ENCODE peak calls at places on chromosomes 7 and 10, in four cellular contexts. V, X, F and O are unnamed samples. For H3K4me1, the result is how much of the 10 kb centered on the place peaks cover.

GRCh38 chr10:75211007-75211735 is 575 bp downstream of the VDAC2 start:
- DNase-seq in F (peak), X (no peak), V (peak), O (no peak)

GRCh38 chr10:69734797-69735468 is 66.8 kb upstream of the COL13A1 start:
- DNase-seq in V (no peak), X (no peak), F (no peak), O (no peak)

GRCh38 chr10:102322914-102323313 is 72.6 kb upstream of the NFKB2 start:
- DNase-seq in X (no peak), F (no peak), V (no peak), O (no peak)

GRCh38 chr10:24444337-24444736 is 235.4 kb downstream of the KIAA1217 start:
- DNase-seq in V (no peak), F (no peak), X (no peak), O (no peak)

GRCh38 chr7:132113536-132114409 is 462.5 kb downstream of the PLXNA4 start:
- DNase-seq in F (no peak), V (peak), X (no peak), O (no peak)

GRCh38 chr10:81179805-81180452 is 642.2 kb downstream of the SH2D4B start:
- DNase-seq in F (no peak), X (no peak), V (no peak), O (no peak)

GRCh38 chr10:122990278-122990677 is 10.1 kb downstream of the PSTK start:
- DNase-seq in X (no peak), F (no peak), V (no peak), O (no peak)

GRCh38 chr7:128841171-128841690 is 11.0 kb downstream of the FLNC start:
- DNase-seq in V (no peak), F (no peak), X (no peak), O (no peak)

GRCh38 chr7:81460646-81461045 is 309.2 kb downstream of the HGF start:
- DNase-seq in V (no peak), X (no peak), F (no peak), O (no peak)

GRCh38 chr7:132789281-132789680 is 213.0 kb upstream of the PLXNA4 start:
- DNase-seq in X (no peak), F (no peak), V (no peak), O (no peak)

GRCh38 chr7:111198255-111198654 is 107.3 kb downstream of the LRRN3 start:
- DNase-seq in V (no peak), F (no peak), X (no peak), O (no peak)

GRCh38 chr7:139730746-139731612 is 46.8 kb downstream of the HIPK2 start:
- DNase-seq in V (no peak), X (no peak), F (no peak), O (no peak)

GRCh38 chr7:57207836-57208235 is 75.6 kb upstream of the ZNF479 start:
- DNase-seq in V (no peak), F (no peak), X (no peak), O (no peak)

GRCh38 chr7:113752289-113752688 is 166.5 kb downstream of the PPP1R3A start:
- DNase-seq in F (no peak), V (no peak), X (no peak), O (no peak)

GRCh38 chr10:78559514-78560392 is 509.0 kb upstream of the ZMIZ1 start:
- DNase-seq in X (no peak), V (no peak), F (no peak), O (no peak)

DNA sequence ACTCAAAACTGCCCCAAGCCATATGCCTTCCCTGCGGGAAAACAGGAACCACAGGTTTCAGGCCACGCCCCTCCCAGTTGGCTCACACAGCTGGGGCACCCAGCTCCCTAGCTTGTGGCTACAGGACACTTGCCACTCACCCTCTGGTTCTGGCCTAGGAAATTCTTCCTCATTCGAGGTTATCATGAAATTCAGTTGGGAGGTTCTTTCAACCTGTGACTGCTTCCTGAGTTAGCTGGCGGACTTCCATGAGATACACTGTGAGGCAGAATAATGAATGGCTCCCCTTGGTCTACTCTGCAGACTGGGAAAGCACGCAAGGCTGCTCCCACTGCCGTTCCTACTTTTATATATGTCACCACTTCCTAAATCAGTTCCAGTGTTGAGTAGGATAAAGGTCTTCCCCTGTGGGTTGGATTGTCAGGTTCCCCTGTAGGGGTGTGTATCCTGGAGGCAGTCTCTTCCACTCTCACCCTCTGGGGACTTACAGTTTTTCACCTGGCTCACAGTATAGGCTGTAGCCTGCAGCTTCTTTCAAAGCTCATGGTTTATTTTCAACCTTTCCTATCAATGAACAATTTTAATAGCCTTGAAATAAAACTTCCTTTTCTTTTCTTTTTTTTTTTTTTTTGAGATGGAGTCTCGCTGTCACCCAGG is 37.0 kb downstream of the GPR22 start:
- DNase-seq in F (no peak), X (no peak), V (no peak), O (peak)
- TF ChIP-seq POLR2AphosphoS5 in F (no peak), X (no peak), V (no peak), O (no peak)

DNA sequence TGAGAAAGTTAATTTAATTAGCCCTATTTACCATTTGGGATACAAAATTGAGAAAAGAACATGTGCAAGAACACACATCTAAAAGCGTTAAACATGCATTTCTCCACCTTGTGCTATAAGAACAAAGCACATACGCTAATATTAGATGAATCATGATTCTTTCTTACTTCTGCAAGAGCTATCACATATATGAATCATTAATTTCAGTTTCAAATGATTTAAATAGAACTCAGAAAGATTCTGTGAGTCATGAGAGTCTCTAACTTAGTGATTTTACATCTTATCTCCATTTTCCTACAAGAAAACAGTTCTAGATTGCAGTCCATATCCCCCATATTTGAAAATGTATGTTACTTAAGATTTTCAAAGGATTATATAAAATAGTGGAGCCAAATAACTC is 173.9 kb downstream of the RNLS start:
- DNase-seq in X (no peak), F (no peak), V (no peak), O (no peak)
- H3K4me1 ChIP-seq in X (under half), F (under half), V (under half), O (under half)

GRCh38 chr7:43570688-43571365 is 12.1 kb upstream of the STK17A start:
- DNase-seq in F (no peak), X (no peak), V (no peak), O (no peak)

GRCh38 chr7:43568529-43568928 is 14.4 kb upstream of the STK17A start:
- DNase-seq in X (no peak), V (no peak), F (no peak), O (no peak)

GRCh38 chr7:43569424-43569823 is 13.5 kb upstream of the STK17A start:
- DNase-seq in V (no peak), F (no peak), X (no peak), O (no peak)

GRCh38 chr7:43575506-43575905 is 7.4 kb upstream of the STK17A start:
- DNase-seq in X (no peak), V (no peak), F (no peak), O (no peak)

DNA sequence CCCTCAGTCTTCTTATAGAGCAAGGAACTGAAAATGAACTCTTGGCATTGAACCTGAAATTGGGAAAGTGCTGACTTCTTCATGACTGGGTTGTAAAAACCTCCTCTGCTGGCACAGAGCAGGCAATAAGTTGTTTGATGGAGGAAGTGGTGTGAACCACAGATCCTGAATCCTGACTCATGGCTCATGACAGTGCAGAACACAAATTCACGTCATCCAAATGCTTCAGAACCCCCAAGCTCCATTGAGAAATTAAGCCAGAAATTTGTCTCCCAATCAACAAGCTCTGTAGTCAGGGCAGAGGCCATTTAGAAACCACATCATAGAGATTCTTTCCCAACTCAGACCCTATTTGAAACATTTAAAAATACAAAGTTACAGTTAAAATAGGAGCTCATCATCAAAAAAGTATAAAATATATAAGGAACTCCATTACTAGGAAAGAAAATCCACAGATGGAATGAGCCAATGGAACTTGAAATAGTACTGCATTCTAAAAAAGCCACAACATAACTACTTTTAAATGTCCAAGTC is 10.3 kb upstream of the STK17A start:
- DNase-seq in X (no peak), F (peak), V (peak), O (no peak)
- TF ChIP-seq POLR2AphosphoS5 in X (no peak), F (no peak), V (no peak), O (no peak)

GRCh38 chr7:43658718-43659548 is 70.4 kb downstream of the COA1 start:
- DNase-seq in V (no peak), X (no peak), F (no peak), O (no peak)

GRCh38 chr7:43659549-43659896 is 69.8 kb downstream of the COA1 start:
- DNase-seq in X (no peak), V (no peak), F (no peak), O (no peak)

GRCh38 chr7:43653891-43654504 is 71.1 kb downstream of the STK17A start:
- DNase-seq in F (no peak), V (no peak), X (no peak), O (no peak)

GRCh38 chr7:43655584-43655983 is 72.7 kb downstream of the STK17A start:
- DNase-seq in F (no peak), V (no peak), X (no peak), O (no peak)

DNA sequence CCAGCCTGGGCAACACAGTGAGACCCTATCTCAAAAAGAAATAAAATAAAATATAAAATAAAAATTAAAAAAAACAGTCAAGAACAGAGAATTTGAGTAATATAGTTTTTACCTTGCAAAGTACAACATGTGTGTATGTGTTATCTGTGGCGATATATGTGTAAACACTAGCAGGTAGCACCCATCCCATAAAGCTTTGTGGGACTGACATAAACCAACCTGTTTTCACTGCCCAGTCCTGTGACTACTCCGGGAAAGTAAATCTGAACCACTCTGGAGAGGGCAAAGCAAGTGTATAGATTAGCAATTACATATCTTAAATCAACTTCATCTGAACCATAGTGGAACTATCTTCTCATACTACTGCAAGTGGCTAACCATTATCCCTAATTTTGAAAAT is 72.3 kb downstream of the COA1 start:
- DNase-seq in X (no peak), F (no peak), V (no peak), O (no peak)
- H3K4me1 ChIP-seq in X (under half), F (under half), V (under half), O (under half)

GRCh38 chr10:3828404-3829192 is 43.6 kb upstream of the KLF6 start:
- DNase-seq in F (peak), V (peak), X (no peak), O (no peak)
- TF ChIP-seq POLR2AphosphoS5 in F (no peak), V (no peak), X (no peak), O (no peak)

DNA sequence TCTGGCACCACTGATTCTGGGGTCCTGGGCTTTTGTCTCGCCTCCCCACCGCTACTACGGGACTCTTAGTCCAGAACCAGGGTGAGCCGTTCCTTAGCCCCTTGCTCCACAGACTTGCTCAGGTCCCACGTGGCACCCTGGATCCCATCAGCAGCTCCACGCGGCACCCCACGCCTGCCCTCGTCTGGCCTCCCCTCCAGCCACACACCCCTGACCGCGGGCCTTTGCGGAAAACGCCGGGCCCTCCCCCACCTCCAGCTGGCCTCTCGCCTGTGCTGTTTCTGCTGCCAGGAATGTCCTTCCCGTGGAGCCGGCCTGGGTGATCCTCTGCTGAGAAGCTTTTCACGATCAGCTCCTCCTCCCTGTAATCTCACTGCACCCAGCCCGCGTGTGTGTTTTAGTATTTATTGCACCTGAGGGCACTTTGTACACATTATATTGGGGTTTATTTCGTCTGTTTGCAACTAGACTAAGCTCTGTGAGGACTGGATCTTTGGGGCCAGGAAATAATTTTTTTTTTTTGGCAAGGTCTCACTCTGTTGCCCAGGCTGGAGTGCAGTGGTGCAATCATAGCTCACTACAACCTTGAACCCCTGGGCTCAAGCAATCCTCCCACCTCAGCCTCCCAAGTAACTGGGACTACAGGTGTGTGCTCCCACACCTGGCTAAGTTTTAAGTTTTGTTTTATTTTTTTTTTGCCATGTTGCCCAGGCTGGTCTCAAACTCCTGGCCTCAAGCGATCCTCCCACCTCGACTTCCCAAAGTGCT is 10.5 kb upstream of the TTYH3 start:
- DNase-seq in V (peak), F (peak), X (peak), O (no peak)
- H3K4me1 ChIP-seq in V (under half), F (half or more), X (under half), O (under half)

GRCh38 chr7:105690286-105690915 is 109.1 kb upstream of the EFCAB10 start:
- DNase-seq in X (no peak), V (no peak), F (peak), O (no peak)
- TF ChIP-seq POLR2AphosphoS5 in X (no peak), V (no peak), F (no peak), O (no peak)

DNA sequence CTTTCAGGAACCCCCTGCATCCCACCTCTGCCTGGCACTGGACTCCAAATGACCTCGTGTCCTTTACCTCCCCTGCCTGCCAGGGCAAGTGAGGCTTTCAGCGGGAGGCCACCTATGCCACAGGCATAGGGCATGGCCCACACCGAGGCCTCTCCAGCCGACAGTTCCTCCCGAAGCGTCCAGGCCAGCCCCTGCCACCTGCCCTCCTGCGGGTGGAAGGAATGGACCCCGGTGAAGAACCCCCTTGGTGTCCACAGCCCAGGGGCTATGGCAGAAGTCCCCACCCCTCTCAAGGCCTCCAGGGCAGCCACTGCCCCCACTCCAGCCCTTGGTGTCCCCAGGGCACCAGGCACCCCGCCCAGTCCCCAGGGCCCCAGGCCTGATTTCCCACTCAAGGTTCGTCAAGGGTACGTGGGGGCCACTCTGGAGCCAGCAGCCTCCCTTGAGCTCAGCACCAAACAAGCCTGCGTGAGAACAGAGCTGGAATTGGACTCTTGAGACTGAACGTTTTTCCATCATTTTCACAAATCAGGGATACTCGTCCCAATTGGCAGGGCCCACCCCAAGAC is 3.1 kb downstream of the FUOM start:
- DNase-seq in V (no peak), F (peak), X (no peak), O (no peak)
- H3K4me1 ChIP-seq in V (under half), F (under half), X (under half), O (under half)